ENCODE peak calls at places on chromosomes 1 and 21, in five cellular contexts. F, O, K, W and H are unnamed samples.

GRCh38 chr1:156794506-156795373 is 21.9 kb downstream of the SH2D2A start:
- DNase-seq in F (no peak), O (no peak), K (no peak), W (no peak), H (no peak)

GRCh38 chr1:154966111-154966510 is 4.4 kb downstream of the SHC1 start:
- DNase-seq in F (no peak), O (no peak), K (no peak), W (no peak), H (no peak)

GRCh38 chr21:28516996-28517592 is 475.6 kb downstream of the LTN1 start:
- DNase-seq in F (no peak), O (no peak), K (peak; percentile 8), W (peak; percentile 42), H (peak; percentile 92)

GRCh38 chr1:182430263-182431068 is 19.5 kb upstream of the RGSL1 start:
- DNase-seq in F (no peak), O (peak; percentile 45), K (peak; percentile 50), W (no peak), H (no peak)

GRCh38 chr1:157878059-157878458 is 36.5 kb upstream of the CD5L start:
- DNase-seq in F (no peak), O (no peak), K (no peak), W (no peak), H (peak; percentile 76)

GRCh38 chr21:39097335-39097861 is 85.9 kb downstream of the PSMG1 start:
- DNase-seq in F (no peak), O (no peak), K (no peak), W (peak; percentile 71), H (no peak)

GRCh38 chr1:185853739-185854138 is 119.5 kb downstream of the HMCN1 start:
- DNase-seq in F (peak; percentile 66), O (no peak), K (no peak), W (no peak), H (no peak)

GRCh38 chr1:245978915-245979314 is 528.2 kb downstream of the SMYD3 start:
- DNase-seq in F (no peak), O (no peak), K (no peak), W (no peak), H (no peak)

GRCh38 chr1:7592120-7592798 is 178.8 kb upstream of the VAMP3 start:
- DNase-seq in F (no peak), O (no peak), K (no peak), W (no peak), H (no peak)

GRCh38 chr21:36044056-36044455 is 16.3 kb downstream of the SETD4 start:
- DNase-seq in F (no peak), O (no peak), K (no peak), W (no peak), H (no peak)

GRCh38 chr1:164675342-164675904 is 116.4 kb downstream of the PBX1 start:
- DNase-seq in F (no peak), O (no peak), K (no peak), W (no peak), H (no peak)

GRCh38 chr1:246517391-246517790 is 10.3 kb upstream of the SMYD3 start:
- DNase-seq in F (no peak), O (no peak), K (no peak), W (no peak), H (no peak)

GRCh38 chr1:100928128-100928527 is 32.2 kb downstream of the SLC30A7 start:
- DNase-seq in F (no peak), O (no peak), K (no peak), W (no peak), H (peak; percentile 64)

GRCh38 chr1:165075725-165076370 is 280.7 kb downstream of the LMX1A start:
- DNase-seq in F (peak; percentile 32), O (no peak), K (no peak), W (no peak), H (peak; percentile 77)

GRCh38 chr1:84143796-84144565 is at the start of gene PRKACB:
- DNase-seq in F (peak; percentile 78), O (no peak), K (peak; percentile 24), W (no peak), H (no peak)
- TF ChIP-seq POLR2AphosphoS5 in F (no peak), O (peak; percentile 60), K (no peak), W (no peak), H (no peak)

GRCh38 chr1:111448918-111449702 is at the start of the genes ATP5PB and WDR77:
- DNase-seq in F (peak; percentile 98), O (peak; percentile 98), K (peak; percentile 98), W (peak; percentile 96), H (peak; percentile 100)
- TF ChIP-seq POLR2AphosphoS5 in F (peak; percentile 76), O (peak; percentile 66), K (peak; percentile 86), W (peak; percentile 47), H (peak; percentile 79)

GRCh38 chr1:209827384-209828261 is at the start of gene UTP25:
- DNase-seq in F (peak; percentile 95), O (peak; percentile 98), K (peak; percentile 97), W (peak; percentile 96), H (peak; percentile 98)
- TF ChIP-seq POLR2AphosphoS5 in F (peak; percentile 81), O (peak; percentile 96), K (peak; percentile 81), W (peak; percentile 94), H (peak; percentile 88)

GRCh38 chr1:226702318-226702956 is 36.6 kb downstream of the ITPKB start:
- DNase-seq in F (no peak), O (no peak), K (no peak), W (no peak), H (no peak)
- TF ChIP-seq POLR2AphosphoS5 in F (no peak), O (no peak), K (no peak), W (no peak), H (no peak)

DNA sequence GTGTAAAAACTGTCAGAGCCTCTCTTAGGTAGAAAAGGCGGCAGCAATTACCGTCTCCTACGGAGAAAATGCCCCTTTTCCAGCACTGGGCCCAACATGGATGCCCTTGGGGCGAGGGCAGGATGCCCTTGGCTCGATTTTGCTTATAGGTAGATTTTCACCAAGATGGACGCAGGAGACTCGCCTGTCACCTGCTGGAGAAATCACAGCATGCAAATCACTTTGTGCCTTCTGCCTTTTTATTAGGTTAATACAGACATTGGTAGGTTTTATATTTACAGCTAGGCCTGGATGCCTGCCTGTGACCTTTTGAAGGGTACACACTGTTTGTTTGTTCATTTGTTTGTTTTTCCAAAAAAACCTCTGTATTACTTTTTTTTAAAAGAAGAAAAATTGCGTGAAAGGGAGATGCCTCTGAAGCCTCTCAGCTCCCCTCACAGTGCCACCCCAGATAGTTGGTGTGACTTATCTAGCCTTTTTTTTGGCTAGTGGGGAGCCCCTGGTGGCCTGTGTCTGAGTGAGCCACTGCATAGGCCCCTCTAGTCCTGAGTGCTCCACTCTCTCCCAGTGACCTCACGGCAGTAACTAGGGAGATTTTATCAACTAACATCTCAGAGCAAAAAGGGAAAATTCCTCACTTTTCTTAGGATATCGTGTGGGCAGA is 2.5 kb downstream of the ATP1B1 start:
- DNase-seq in F (no peak), O (no peak), K (no peak), W (peak; percentile 68), H (peak; percentile 46)
- TF ChIP-seq POLR2AphosphoS5 in F (no peak), O (no peak), K (no peak), W (no peak), H (no peak)

DNA sequence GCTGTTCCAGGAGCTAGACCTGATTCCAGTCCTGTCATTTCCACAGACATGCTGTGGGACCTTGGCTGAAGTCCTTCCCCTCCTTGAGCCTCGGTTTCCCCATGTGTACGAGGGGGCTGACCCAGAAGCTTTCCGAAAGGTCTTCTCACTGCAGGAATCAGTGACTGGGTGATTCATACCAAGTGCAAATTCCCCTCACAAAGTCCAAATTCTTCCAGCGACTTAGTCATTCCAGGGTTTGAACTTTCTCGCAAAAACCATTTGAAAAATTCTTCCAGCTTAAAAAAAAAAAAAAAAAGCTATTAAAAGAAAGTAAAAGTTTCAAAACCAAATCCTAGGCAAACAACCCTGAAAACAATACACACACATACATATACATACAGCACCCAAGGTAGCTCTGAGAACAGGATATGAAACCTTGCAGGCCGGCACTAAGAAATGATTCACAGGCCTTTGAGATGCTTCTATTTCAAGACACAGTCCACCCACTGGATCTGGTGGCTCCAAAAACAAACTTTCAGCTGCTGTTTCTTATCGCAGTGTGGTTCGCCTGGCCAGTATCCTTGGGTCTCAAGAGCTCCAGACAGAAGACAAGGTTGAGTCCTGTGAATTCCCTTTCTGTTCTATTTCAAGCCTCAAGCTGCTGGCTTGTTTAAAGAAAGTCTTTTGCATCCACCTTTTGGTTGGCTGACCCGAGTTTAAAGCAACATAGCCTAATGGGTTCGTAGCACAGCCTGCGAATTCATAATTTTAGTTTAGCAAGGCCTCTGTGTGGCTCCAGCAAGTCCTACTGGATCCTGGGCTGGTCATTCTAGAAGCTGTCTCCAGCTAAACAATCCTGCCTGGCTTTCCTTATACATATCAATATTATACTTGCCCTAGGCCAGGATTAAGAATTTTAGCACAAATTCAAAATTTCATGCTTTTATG is 18.0 kb upstream of the ID3 start:
- DNase-seq in F (no peak), O (no peak), K (peak; percentile 92), W (no peak), H (no peak)
- TF ChIP-seq POLR2AphosphoS5 in F (no peak), O (no peak), K (peak; percentile 68), W (no peak), H (no peak)

GRCh38 chr1:61253059-61253735 is 170.8 kb downstream of the NFIA start:
- DNase-seq in F (no peak), O (peak; percentile 86), K (no peak), W (peak; percentile 90), H (no peak)
- TF ChIP-seq POLR2AphosphoS5 in F (no peak), O (peak; percentile 73), K (no peak), W (peak; percentile 41), H (no peak)

DNA sequence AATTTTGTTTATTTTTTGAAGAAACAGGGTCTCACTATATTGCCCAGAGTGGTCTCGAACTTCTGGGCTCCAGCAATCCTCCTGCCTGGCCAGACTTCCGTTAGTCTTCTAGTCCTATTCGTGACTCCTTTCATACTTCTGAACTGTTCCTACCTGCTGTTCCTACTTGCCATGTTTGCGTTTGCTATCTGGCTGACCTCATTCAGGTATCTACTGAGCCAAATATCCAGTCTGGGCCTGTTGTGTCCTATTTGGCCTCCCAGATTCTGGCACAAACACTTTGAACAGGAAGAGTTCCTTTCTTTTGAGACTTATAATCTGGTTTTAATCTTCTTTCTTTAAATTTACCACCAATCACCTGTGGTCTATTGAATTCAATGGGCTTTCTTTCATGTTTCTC is 6.9 kb upstream of the NR1I3 start:
- DNase-seq in F (no peak), O (no peak), K (no peak), W (no peak), H (no peak)
- TF ChIP-seq POLR2AphosphoS5 in F (no peak), O (no peak), K (no peak), W (no peak), H (no peak)